ENCODE peak calls at places on chromosome 10, in four cellular contexts. H is dorsolateral prefrontal cortex, T is AG04450, F is natural killer cell. L is an unnamed sample.
A peak's percentile ranks its signal among the peaks of the same experiment; 100 is the strongest.

GRCh38 chr10:58981846-58982245 is 194.6 kb upstream of the PHYHIPL start:
- DNase-seq in H (no peak), T (no peak), F (no peak), L (no peak)

GRCh38 chr10:84539244-84539643 is 210.9 kb downstream of the CCSER2 start:
- DNase-seq in H (no peak), T (no peak), F (no peak), L (no peak)

GRCh38 chr10:103767756-103768155 is 87.6 kb downstream of the SH3PXD2A start:
- DNase-seq in H (no peak), T (no peak), F (no peak), L (no peak)

GRCh38 chr10:111835562-111835961 is 348.0 kb downstream of the GPAM start:
- DNase-seq in H (no peak), T (no peak), F (no peak), L (no peak)

GRCh38 chr10:71920540-71921318 is 43.5 kb upstream of the CHST3 start:
- DNase-seq in H (no peak), T (no peak), F (no peak), L (no peak)

GRCh38 chr10:7525314-7526016 is 114.6 kb upstream of the SFMBT2 start:
- DNase-seq in H (no peak), T (peak; percentile 39), F (no peak), L (no peak)

GRCh38 chr10:15898046-15898445 is 37.7 kb upstream of the MINDY3 start:
- DNase-seq in H (no peak), T (no peak), F (no peak), L (no peak)

GRCh38 chr10:131075218-131075770 is 236.2 kb downstream of the TCERG1L start:
- DNase-seq in H (no peak), T (no peak), F (no peak), L (no peak)

GRCh38 chr10:103847909-103848468 is 7.4 kb downstream of the SH3PXD2A start:
- DNase-seq in H (no peak), T (no peak), F (no peak), L (no peak)

GRCh38 chr10:68963151-68963550 is 7.2 kb downstream of the DDX21 start:
- DNase-seq in H (no peak), T (no peak), F (no peak), L (no peak)
- TF ChIP-seq CTCF in H (no peak), T (no peak), F (no peak), L (no peak)

DNA sequence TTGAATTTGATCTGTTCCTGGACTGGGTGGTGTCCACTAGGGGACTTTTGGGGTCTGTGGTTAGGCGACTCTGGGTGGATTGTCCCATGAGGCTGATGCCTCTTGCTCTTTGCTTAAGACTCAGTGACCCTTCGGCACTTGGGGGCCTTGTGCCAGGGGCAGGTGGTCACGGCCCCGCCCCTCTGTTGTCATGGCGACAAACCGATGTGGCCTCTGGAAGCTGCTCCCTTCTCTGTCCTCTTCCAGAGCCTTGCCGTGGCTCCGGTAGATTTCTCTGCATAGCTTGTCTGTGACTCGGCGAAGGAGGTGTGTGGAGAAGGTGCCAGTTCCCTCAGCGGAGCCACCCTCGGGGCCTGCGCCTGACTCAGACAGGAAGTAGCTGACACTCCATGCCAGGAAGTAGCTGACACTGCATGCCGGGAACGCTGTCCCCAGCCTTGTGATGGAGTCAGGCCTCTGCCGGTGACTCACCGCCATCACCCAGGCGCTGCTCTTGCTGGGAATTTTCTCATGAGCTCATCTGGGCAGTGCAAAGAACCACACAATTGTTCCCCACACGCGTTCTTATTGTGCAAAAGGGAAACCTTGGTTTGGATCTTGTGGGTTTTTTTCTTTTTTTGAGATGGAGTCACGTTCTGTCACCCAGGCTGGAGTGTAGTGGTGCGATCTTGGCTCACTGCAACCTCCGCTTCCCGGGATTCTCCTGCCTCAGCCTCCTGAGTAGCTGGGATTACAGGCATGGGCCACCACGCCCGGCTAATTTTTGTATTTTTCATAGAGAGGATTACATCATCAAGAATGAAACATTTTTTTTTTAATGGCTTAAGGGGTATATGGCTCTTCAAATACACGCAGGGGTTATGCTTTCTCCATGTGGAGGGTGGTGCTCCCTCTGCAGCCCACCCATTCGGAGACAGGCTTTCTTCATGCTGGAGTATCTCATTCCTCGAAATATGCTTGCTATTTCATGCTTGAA is 72.6 kb downstream of the PFKFB3 start:
- DNase-seq in H (peak; percentile 67), T (peak; percentile 85), F (peak; percentile 73), L (peak; percentile 100)
- TF ChIP-seq CTCF in H (no peak), T (peak; percentile 32), F (no peak), L (no peak)

GRCh38 chr10:101217450-101218281 is 11.6 kb downstream of the LBX1 start:
- DNase-seq in H (no peak), T (no peak), F (no peak), L (no peak)
- TF ChIP-seq CTCF in H (peak; percentile 15), T (peak; percentile 39), F (no peak), L (no peak)

DNA sequence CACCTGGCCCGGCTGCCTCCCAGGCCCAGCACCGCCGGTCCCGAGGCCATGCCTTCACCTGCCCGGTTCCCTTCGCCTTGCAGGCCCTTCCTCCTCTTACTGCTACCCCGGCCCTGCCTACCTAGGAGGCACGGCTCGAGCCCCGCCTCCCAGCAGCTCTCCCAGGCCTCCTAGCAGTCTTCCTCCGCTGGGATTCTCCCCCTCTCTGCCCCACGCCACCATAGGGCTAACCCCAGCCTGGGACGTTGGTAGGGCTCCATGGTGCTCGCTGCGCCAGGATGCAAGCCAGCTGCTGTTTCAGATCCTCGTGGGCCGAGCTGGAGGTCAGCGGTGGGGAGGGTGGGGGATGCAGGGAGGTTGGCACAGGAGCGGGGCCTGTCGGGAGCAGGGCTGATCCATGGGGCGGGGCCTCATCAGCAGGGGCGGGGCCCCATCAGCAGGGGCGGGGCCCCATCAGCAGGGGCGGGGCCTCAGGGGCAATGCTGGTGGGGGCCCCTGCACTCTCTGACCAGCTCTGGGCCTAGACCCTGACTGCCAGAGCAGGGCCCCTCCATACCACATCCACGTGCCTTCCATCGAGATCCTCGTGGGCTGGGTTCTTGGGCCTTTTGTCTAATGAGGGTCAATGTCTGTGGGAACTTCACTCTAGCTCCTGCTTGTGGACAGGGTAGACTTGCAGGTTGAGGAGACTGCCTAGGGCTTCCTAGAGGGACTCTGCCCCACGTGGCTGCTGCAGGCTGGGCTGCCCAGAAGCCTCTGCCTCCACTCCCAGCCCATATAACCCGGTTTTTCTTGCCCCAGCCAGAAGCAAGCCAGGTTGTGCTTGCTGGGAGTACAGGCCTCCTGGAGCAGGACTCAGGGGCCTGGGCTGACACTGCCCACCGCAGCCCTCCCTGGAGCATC is 63.1 kb downstream of the RASGEF1A start:
- DNase-seq in H (peak; percentile 38), T (no peak), F (peak; percentile 22), L (peak; percentile 54)
- TF ChIP-seq CTCF in H (no peak), T (no peak), F (no peak), L (no peak)